ENCODE peak calls at places on chromosomes 4 and X, in five cellular contexts. One of them, this sample, is unnamed.

GRCh38 chr4:101279377-101279871 is 67.9 kb downstream of the PPP3CA start:
- DNase-seq in MCF 10A: no peak
- DNase-seq in GM13976: no peak
- DNase-seq in IMR-90: peak; percentile 97
- DNase-seq in endothelial cell: no peak
- DNase-seq in this sample: peak; percentile 52

GRCh38 chrX:123665197-123665596 is 67.7 kb downstream of the THOC2 start:
- DNase-seq in MCF 10A: peak; percentile 78
- DNase-seq in GM13976: no peak
- DNase-seq in IMR-90: no peak
- DNase-seq in endothelial cell: no peak
- DNase-seq in this sample: no peak

GRCh38 chr4:8255698-8256441 is 13.7 kb upstream of the HTRA3 start:
- DNase-seq in MCF 10A: no peak
- DNase-seq in GM13976: no peak
- DNase-seq in IMR-90: peak; percentile 43
- DNase-seq in endothelial cell: no peak
- DNase-seq in this sample: no peak

GRCh38 chrX:111181883-111182400 is 86.0 kb downstream of the PAK3 start:
- DNase-seq in MCF 10A: no peak
- DNase-seq in GM13976: no peak
- DNase-seq in IMR-90: no peak
- DNase-seq in endothelial cell: no peak
- DNase-seq in this sample: no peak

GRCh38 chr4:138562544-138562961 is 320.4 kb upstream of the SLC7A11 start:
- DNase-seq in MCF 10A: peak; percentile 39
- DNase-seq in GM13976: peak; percentile 58
- DNase-seq in IMR-90: peak; percentile 87
- DNase-seq in endothelial cell: no peak
- DNase-seq in this sample: no peak

GRCh38 chr4:153566751-153567150 is 100.6 kb downstream of the TMEM131L start:
- DNase-seq in MCF 10A: no peak
- DNase-seq in GM13976: no peak
- DNase-seq in IMR-90: no peak
- DNase-seq in endothelial cell: no peak
- DNase-seq in this sample: no peak

GRCh38 chrX:69149466-69150293 is 15.6 kb downstream of the PJA1 start:
- DNase-seq in MCF 10A: no peak
- DNase-seq in GM13976: no peak
- DNase-seq in IMR-90: no peak
- DNase-seq in endothelial cell: no peak
- DNase-seq in this sample: no peak

GRCh38 chr4:40317921-40318658 is 17.0 kb upstream of the CHRNA9 start:
- DNase-seq in MCF 10A: peak; percentile 68
- DNase-seq in GM13976: no peak
- DNase-seq in IMR-90: no peak
- DNase-seq in endothelial cell: no peak
- DNase-seq in this sample: no peak

GRCh38 chr4:127124919-127125318 is 507.8 kb upstream of the INTU start:
- DNase-seq in MCF 10A: peak; percentile 16
- DNase-seq in GM13976: no peak
- DNase-seq in IMR-90: peak; percentile 24
- DNase-seq in endothelial cell: no peak
- DNase-seq in this sample: no peak

GRCh38 chr4:27218013-27218412 is 357.4 kb downstream of the STIM2 start:
- DNase-seq in MCF 10A: no peak
- DNase-seq in GM13976: no peak
- DNase-seq in IMR-90: peak; percentile 6
- DNase-seq in endothelial cell: no peak
- DNase-seq in this sample: no peak

GRCh38 chr4:139582044-139582443 is 26.0 kb upstream of the SETD7 start:
- DNase-seq in MCF 10A: peak; percentile 20
- DNase-seq in GM13976: no peak
- DNase-seq in IMR-90: peak; percentile 61
- DNase-seq in endothelial cell: no peak
- DNase-seq in this sample: no peak

GRCh38 chr4:146338512-146338911 is 124.2 kb downstream of the REELD1 start:
- DNase-seq in MCF 10A: no peak
- DNase-seq in GM13976: no peak
- DNase-seq in IMR-90: peak; percentile 6
- DNase-seq in endothelial cell: no peak
- DNase-seq in this sample: no peak

GRCh38 chrX:13149702-13150101 is 105.3 kb upstream of the FAM9C start:
- DNase-seq in MCF 10A: no peak
- DNase-seq in GM13976: no peak
- DNase-seq in IMR-90: no peak
- DNase-seq in endothelial cell: no peak
- DNase-seq in this sample: no peak

GRCh38 chrX:115372026-115372610 is 82.6 kb downstream of the LUZP4 start:
- DNase-seq in MCF 10A: peak; percentile 39
- DNase-seq in GM13976: no peak
- DNase-seq in IMR-90: peak; percentile 79
- DNase-seq in endothelial cell: no peak
- DNase-seq in this sample: no peak

GRCh38 chr4:71711044-71711984 is 72.6 kb downstream of the GC start:
- DNase-seq in MCF 10A: no peak
- DNase-seq in GM13976: no peak
- DNase-seq in IMR-90: no peak
- DNase-seq in endothelial cell: no peak
- DNase-seq in this sample: no peak

GRCh38 chr4:103050736-103051436 is 25.7 kb downstream of the SLC9B2 start:
- DNase-seq in MCF 10A: no peak
- DNase-seq in GM13976: no peak
- DNase-seq in IMR-90: peak; percentile 30
- DNase-seq in endothelial cell: no peak
- DNase-seq in this sample: no peak

GRCh38 chr4:57492479-57492878 is 382.3 kb upstream of the IGFBP7 start:
- DNase-seq in MCF 10A: no peak
- DNase-seq in GM13976: no peak
- DNase-seq in IMR-90: no peak
- DNase-seq in endothelial cell: no peak
- DNase-seq in this sample: no peak

GRCh38 chr4:175970734-175971133 is 94.9 kb upstream of the WDR17 start:
- DNase-seq in MCF 10A: no peak
- DNase-seq in GM13976: no peak
- DNase-seq in IMR-90: no peak
- DNase-seq in endothelial cell: no peak
- DNase-seq in this sample: no peak

GRCh38 chr4:104063341-104063740 is 343.6 kb upstream of the TACR3 start:
- DNase-seq in MCF 10A: peak; percentile 1
- DNase-seq in GM13976: no peak
- DNase-seq in IMR-90: no peak
- DNase-seq in endothelial cell: no peak
- DNase-seq in this sample: no peak

GRCh38 chrX:110145854-110146253 is 142.9 kb downstream of the TMEM164 start:
- DNase-seq in MCF 10A: peak; percentile 46
- DNase-seq in GM13976: peak; percentile 32
- DNase-seq in IMR-90: peak; percentile 44
- DNase-seq in endothelial cell: peak; percentile 7
- DNase-seq in this sample: peak; percentile 23

GRCh38 chr4:55820260-55820659 is 670 bp downstream of the EXOC1L start:
- DNase-seq in MCF 10A: no peak
- DNase-seq in GM13976: no peak
- DNase-seq in IMR-90: no peak
- DNase-seq in endothelial cell: no peak
- DNase-seq in this sample: no peak

GRCh38 chr4:38078590-38079381 is 118.6 kb downstream of the PTTG2 start:
- DNase-seq in MCF 10A: peak; percentile 71
- DNase-seq in GM13976: no peak
- DNase-seq in IMR-90: peak; percentile 94
- DNase-seq in endothelial cell: no peak
- DNase-seq in this sample: no peak

GRCh38 chr4:152848508-152848907 is 68.8 kb downstream of the ARFIP1 start:
- DNase-seq in MCF 10A: no peak
- DNase-seq in GM13976: no peak
- DNase-seq in IMR-90: no peak
- DNase-seq in endothelial cell: no peak
- DNase-seq in this sample: no peak

GRCh38 chr4:70533211-70533610 is 14.8 kb downstream of the AMTN start:
- DNase-seq in MCF 10A: no peak
- DNase-seq in GM13976: no peak
- DNase-seq in IMR-90: no peak
- DNase-seq in endothelial cell: no peak
- DNase-seq in this sample: no peak

GRCh38 chr4:70530997-70531396 is 12.6 kb downstream of the AMTN start:
- DNase-seq in MCF 10A: no peak
- DNase-seq in GM13976: no peak
- DNase-seq in IMR-90: no peak
- DNase-seq in endothelial cell: no peak
- DNase-seq in this sample: no peak

GRCh38 chr4:70533791-70534190 is 15.4 kb downstream of the AMTN start:
- DNase-seq in MCF 10A: no peak
- DNase-seq in GM13976: no peak
- DNase-seq in IMR-90: no peak
- DNase-seq in endothelial cell: no peak
- DNase-seq in this sample: no peak

GRCh38 chr4:70531981-70532380 is 13.6 kb downstream of the AMTN start:
- DNase-seq in MCF 10A: no peak
- DNase-seq in GM13976: no peak
- DNase-seq in IMR-90: no peak
- DNase-seq in endothelial cell: no peak
- DNase-seq in this sample: no peak
- TF ChIP-seq CTCF in MCF 10A: no peak
- TF ChIP-seq CTCF in GM13976: no peak
- TF ChIP-seq CTCF in IMR-90: no peak
- TF ChIP-seq CTCF in endothelial cell: peak; percentile 51
- TF ChIP-seq CTCF in this sample: no peak

DNA sequence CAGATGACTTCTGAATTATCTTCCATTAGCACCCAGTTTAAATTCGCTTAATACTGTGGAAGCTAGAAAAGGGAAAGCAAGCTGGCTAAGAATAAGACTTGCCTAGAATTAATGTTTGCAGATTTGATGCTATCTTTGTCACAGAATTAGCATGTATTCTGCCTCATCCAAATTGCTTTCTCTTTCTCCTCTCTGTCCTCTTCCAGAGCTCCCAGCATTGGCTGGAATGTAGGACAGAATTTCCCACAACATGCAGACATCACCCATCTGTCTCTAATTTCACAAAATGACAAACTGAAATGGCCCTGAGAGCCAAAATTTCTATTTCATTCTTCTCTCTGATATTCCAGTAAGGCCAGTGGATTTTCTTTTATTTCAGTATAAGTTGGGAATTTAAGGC is 188.9 kb downstream of the RCHY1 start:
- DNase-seq in MCF 10A: no peak
- DNase-seq in GM13976: no peak
- DNase-seq in IMR-90: no peak
- DNase-seq in endothelial cell: no peak
- DNase-seq in this sample: no peak
- TF ChIP-seq CTCF in MCF 10A: no peak
- TF ChIP-seq CTCF in GM13976: no peak
- TF ChIP-seq CTCF in IMR-90: no peak
- TF ChIP-seq CTCF in endothelial cell: no peak
- TF ChIP-seq CTCF in this sample: no peak

GRCh38 chr4:5029447-5029846 is 10.2 kb upstream of the CYTL1 start:
- DNase-seq in MCF 10A: no peak
- DNase-seq in GM13976: no peak
- DNase-seq in IMR-90: no peak
- DNase-seq in endothelial cell: no peak
- DNase-seq in this sample: no peak
- TF ChIP-seq CTCF in MCF 10A: no peak
- TF ChIP-seq CTCF in GM13976: no peak
- TF ChIP-seq CTCF in IMR-90: no peak
- TF ChIP-seq CTCF in endothelial cell: no peak
- TF ChIP-seq CTCF in this sample: no peak

DNA sequence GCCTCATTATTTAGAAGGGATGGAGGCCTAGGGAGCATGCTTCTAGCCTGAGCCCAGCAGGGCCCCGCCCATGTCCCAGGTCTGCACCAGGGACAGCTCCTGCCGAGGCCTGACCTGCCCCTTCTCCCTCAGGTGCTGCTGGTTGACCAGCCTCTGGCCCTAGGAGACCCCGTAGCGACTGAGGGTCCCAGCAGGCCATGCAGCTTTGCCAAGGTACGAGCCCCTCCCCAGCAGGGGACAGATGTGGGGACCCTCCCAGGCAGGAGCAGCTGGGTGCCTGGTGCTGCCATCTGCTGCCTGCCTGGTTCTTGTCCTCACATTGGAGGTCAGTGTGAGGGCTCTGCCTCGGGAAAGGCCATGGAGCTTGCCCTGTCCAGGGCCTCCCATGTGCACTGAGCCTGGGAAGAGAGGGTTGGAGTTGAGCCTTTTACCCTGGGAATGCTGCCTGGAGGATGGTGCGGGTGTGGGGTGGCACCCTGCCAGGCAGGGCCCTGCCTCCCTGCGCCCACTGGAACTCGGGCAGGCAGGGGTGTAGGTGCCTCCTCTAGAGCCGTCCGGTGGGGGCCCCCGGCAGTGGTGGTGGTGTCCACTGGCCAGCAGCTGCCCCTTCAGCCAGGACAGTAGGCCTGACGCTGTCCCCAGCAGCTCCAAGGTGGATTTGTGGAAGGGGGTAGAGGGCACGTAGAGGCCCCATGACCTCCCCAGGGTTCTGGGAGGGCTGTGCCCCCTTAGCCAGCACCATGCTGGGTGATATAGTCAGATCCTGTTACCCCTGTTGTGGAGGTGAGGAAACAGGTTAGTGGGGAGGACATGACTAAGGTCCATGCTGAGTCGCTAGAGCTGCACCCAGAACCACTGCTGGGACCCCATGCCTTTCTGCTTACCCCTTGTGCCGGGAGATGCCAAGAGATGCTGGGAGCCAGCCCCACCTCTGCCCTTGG is 2.2 kb upstream of the MSANTD1 start:
- DNase-seq in MCF 10A: no peak
- DNase-seq in GM13976: no peak
- DNase-seq in IMR-90: no peak
- DNase-seq in endothelial cell: no peak
- DNase-seq in this sample: no peak
- TF ChIP-seq CTCF in MCF 10A: no peak
- TF ChIP-seq CTCF in GM13976: no peak
- TF ChIP-seq CTCF in IMR-90: no peak
- TF ChIP-seq CTCF in endothelial cell: no peak
- TF ChIP-seq CTCF in this sample: no peak

GRCh38 chr4:28354874-28355273 is 1494.2 kb downstream of the STIM2 start:
- DNase-seq in MCF 10A: no peak
- DNase-seq in GM13976: no peak
- DNase-seq in IMR-90: no peak
- DNase-seq in endothelial cell: no peak
- DNase-seq in this sample: no peak

GRCh38 chr4:28362169-28362568 is 1501.5 kb downstream of the STIM2 start:
- DNase-seq in MCF 10A: no peak
- DNase-seq in GM13976: no peak
- DNase-seq in IMR-90: no peak
- DNase-seq in endothelial cell: no peak
- DNase-seq in this sample: no peak

GRCh38 chr4:28360681-28361080 is 1500.0 kb downstream of the STIM2 start:
- DNase-seq in MCF 10A: no peak
- DNase-seq in GM13976: no peak
- DNase-seq in IMR-90: peak; percentile 52
- DNase-seq in endothelial cell: no peak
- DNase-seq in this sample: no peak

DNA sequence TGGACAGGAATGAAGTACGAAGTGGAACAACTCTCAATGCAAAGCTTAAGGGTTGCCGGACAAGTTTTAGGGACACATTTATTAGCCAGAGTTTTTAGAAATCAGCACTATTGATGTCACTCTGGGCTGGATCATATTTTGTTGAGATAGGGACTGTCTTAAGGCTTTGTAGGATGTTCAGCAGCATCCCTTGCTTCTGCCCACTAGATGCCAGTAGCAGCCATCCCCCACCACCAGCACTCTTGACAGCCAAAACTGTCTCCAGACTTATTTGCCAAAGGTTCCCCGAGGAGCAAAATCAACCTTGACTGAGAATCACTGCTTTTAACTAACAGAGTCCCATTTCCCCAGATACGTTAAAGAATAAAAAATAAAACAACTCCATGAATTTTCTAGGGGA is 1497.3 kb downstream of the STIM2 start:
- DNase-seq in MCF 10A: peak; percentile 14
- DNase-seq in GM13976: no peak
- DNase-seq in IMR-90: peak; percentile 39
- DNase-seq in endothelial cell: peak; percentile 8
- DNase-seq in this sample: no peak
- TF ChIP-seq CTCF in MCF 10A: no peak
- TF ChIP-seq CTCF in GM13976: no peak
- TF ChIP-seq CTCF in IMR-90: peak; percentile 40
- TF ChIP-seq CTCF in endothelial cell: no peak
- TF ChIP-seq CTCF in this sample: no peak